ENCODE peak calls at places on chromosomes 4 and X, in eight cellular contexts. K is fibroblast of lung, N is neural progenitor cell, G is kidney, O is GM23248, H is mammary epithelial cell, A is mesenchymal stem cell, C is PC-3. X is an unnamed sample.

GRCh38 chr4:2280531-2281300 is 18.8 kb upstream of the MXD4 start:
- DNase-seq in K (no peak), N (no peak), G (peak; percentile 37), O (no peak), H (no peak), A (no peak), C (no peak), X (no peak)

GRCh38 chr4:139619644-139620043 is 46.0 kb upstream of the MGST2 start:
- DNase-seq in K (peak; percentile 16), N (peak; percentile 46), G (no peak), O (peak; percentile 70), H (peak; percentile 30), A (peak; percentile 45), C (peak; percentile 64), X (no peak)

GRCh38 chr4:27791640-27792039 is 931.0 kb downstream of the STIM2 start:
- DNase-seq in K (peak; percentile 61), N (no peak), G (no peak), O (peak; percentile 4), H (peak; percentile 48), A (peak; percentile 57), C (peak; percentile 80), X (no peak)

GRCh38 chr4:3313139-3313538 is 20.3 kb downstream of the RGS12 start:
- DNase-seq in K (no peak), N (no peak), G (peak; percentile 23), O (no peak), H (no peak), A (no peak), C (no peak), X (no peak)

GRCh38 chr4:47839259-47839658 is 1.4 kb upstream of the CORIN start:
- DNase-seq in K (peak; percentile 12), N (no peak), G (no peak), O (peak; percentile 46), H (peak; percentile 20), A (peak; percentile 49), C (no peak), X (no peak)

GRCh38 chr4:166121897-166122296 is 248.9 kb downstream of the TLL1 start:
- DNase-seq in K (no peak), N (no peak), G (no peak), O (no peak), H (no peak), A (no peak), C (no peak), X (no peak)

GRCh38 chr4:171891038-171891437 is 77.8 kb downstream of the GALNTL6 start:
- DNase-seq in K (no peak), N (no peak), G (no peak), O (no peak), H (no peak), A (no peak), C (no peak), X (no peak)

GRCh38 chrX:22922961-22923360 is 76.8 kb upstream of the DDX53 start:
- DNase-seq in K (peak; percentile 69), N (no peak), G (no peak), O (peak; percentile 66), H (peak; percentile 37), A (peak; percentile 47), C (peak; percentile 10), X (no peak)

GRCh38 chr4:7964890-7965662 is 25.4 kb upstream of the AFAP1 start:
- DNase-seq in K (peak; percentile 64), N (no peak), G (no peak), O (peak; percentile 73), H (peak; percentile 36), A (peak; percentile 57), C (peak; percentile 44), X (no peak)

GRCh38 chr4:109164011-109164410 is 138.4 kb downstream of the COL25A1 start:
- DNase-seq in K (peak; percentile 75), N (peak; percentile 76), G (no peak), O (peak; percentile 31), H (no peak), A (peak; percentile 31), C (no peak), X (no peak)

GRCh38 chr4:138535316-138535715 is 293.2 kb upstream of the SLC7A11 start:
- DNase-seq in K (peak; percentile 78), N (no peak), G (no peak), O (no peak), H (no peak), A (peak; percentile 41), C (no peak), X (no peak)

GRCh38 chrX:149522914-149523313 is 17.8 kb upstream of the IDS start:
- DNase-seq in K (no peak), N (no peak), G (no peak), O (no peak), H (no peak), A (no peak), C (no peak), X (no peak)

GRCh38 chrX:149531599-149531998 is 9.2 kb upstream of the EOLA1 start:
- DNase-seq in K (no peak), N (no peak), G (no peak), O (no peak), H (no peak), A (no peak), C (no peak), X (no peak)

GRCh38 chrX:149528381-149528780 is 12.4 kb upstream of the EOLA1 start:
- DNase-seq in K (no peak), N (no peak), G (no peak), O (no peak), H (no peak), A (no peak), C (no peak), X (no peak)

GRCh38 chrX:149527705-149528104 is 13.1 kb upstream of the EOLA1 start:
- DNase-seq in K (no peak), N (peak; percentile 11), G (no peak), O (peak; percentile 51), H (no peak), A (peak; percentile 52), C (peak; percentile 54), X (no peak)
- H3K9ac ChIP-seq in K (no peak overlapping the region), N (no peak overlapping the region), G (no peak overlapping the region), O (no peak overlapping the region), H (no peak overlapping the region), A (no peak overlapping the region), C (no peak overlapping the region), X (no peak overlapping the region)

DNA sequence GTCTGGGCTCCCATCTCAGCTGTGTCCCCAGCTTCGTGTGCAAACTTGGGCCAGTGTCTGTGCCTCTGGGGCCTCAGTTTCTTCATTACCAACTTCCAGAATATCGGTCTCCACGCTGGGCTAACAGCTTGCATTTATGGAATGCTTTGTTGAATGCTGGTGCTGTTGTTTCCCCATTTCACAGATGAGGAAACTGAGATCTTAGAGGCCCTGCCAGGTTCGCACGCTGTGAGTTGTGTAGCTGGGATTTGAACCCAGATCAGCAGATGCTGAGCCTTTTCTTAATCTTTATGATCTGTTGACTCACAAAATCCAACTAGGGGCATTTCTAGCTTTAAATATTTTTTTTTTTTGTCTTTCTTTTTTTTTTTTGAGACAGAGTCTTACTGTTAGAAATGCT is 101.5 kb upstream of the STX18 start:
- DNase-seq in K (no peak), N (no peak), G (no peak), O (no peak), H (no peak), A (no peak), C (no peak), X (no peak)
- H3K9ac ChIP-seq in K (no peak overlapping the region), N (no peak overlapping the region), G (no peak overlapping the region), O (no peak overlapping the region), H (no peak overlapping the region), A (no peak overlapping the region), C (no peak overlapping the region), X (no peak overlapping the region)

GRCh38 chr4:111718763-111719537 is 426.3 kb upstream of the FAM241A start:
- DNase-seq in K (no peak), N (peak; percentile 26), G (no peak), O (no peak), H (no peak), A (no peak), C (no peak), X (no peak)
- H3K9ac ChIP-seq in K (no peak overlapping the region), N (no peak overlapping the region), G (no peak overlapping the region), O (no peak overlapping the region), H (no peak overlapping the region), A (no peak overlapping the region), C (no peak overlapping the region), X (no peak overlapping the region)

GRCh38 chr4:15681067-15681371 is 608 bp upstream of the FAM200B start:
- DNase-seq in K (no peak), N (no peak), G (no peak), O (no peak), H (no peak), A (no peak), C (no peak), X (no peak)

GRCh38 chr4:15682340-15682725 is 706 bp downstream of the FAM200B start:
- DNase-seq in K (no peak), N (no peak), G (no peak), O (peak; percentile 45), H (peak; percentile 28), A (peak; percentile 33), C (no peak), X (no peak)

GRCh38 chr4:15681372-15682339 is at the start of gene FAM200B:
- DNase-seq in K (peak; percentile 97), N (peak; percentile 99), G (peak; percentile 99), O (peak; percentile 97), H (peak; percentile 100), A (peak; percentile 99), C (peak; percentile 99), X (peak; percentile 100)

GRCh38 chr4:15682790-15683495 is 1.3 kb downstream of the FAM200B start:
- DNase-seq in K (no peak), N (no peak), G (no peak), O (no peak), H (no peak), A (peak; percentile 37), C (no peak), X (no peak)

GRCh38 chr4:15684498-15684897 is 2.9 kb downstream of the FAM200B start:
- DNase-seq in K (no peak), N (peak; percentile 32), G (no peak), O (no peak), H (no peak), A (no peak), C (no peak), X (no peak)
- H3K9ac ChIP-seq in K (no peak overlapping the region), N (no peak overlapping the region), G (no peak overlapping the region), O (no peak overlapping the region), H (no peak overlapping the region), A (no peak overlapping the region), C (no peak overlapping the region), X (no peak overlapping the region)

GRCh38 chr4:73448448-73449203 is 12.6 kb downstream of the AFP start:
- DNase-seq in K (no peak), N (no peak), G (no peak), O (no peak), H (no peak), A (no peak), C (no peak), X (no peak)

GRCh38 chr4:73451978-73452747 is 16.1 kb downstream of the AFP start:
- DNase-seq in K (peak; percentile 15), N (no peak), G (no peak), O (peak; percentile 42), H (no peak), A (no peak), C (no peak), X (no peak)

GRCh38 chr4:73452953-73453700 is 17.1 kb downstream of the AFP start:
- DNase-seq in K (peak; percentile 56), N (peak; percentile 41), G (no peak), O (no peak), H (no peak), A (no peak), C (no peak), X (peak; percentile 51)

GRCh38 chr4:73451404-73451803 is 15.4 kb downstream of the AFP start:
- DNase-seq in K (peak; percentile 84), N (peak; percentile 33), G (no peak), O (peak; percentile 58), H (no peak), A (peak; percentile 29), C (no peak), X (no peak)

GRCh38 chr4:73450398-73451004 is 14.5 kb downstream of the AFP start:
- DNase-seq in K (peak; percentile 98), N (peak; percentile 25), G (peak; percentile 64), O (peak; percentile 95), H (peak; percentile 52), A (peak; percentile 64), C (peak; percentile 77), X (no peak)
- H3K9ac ChIP-seq in K (no peak overlapping the region), N (no peak overlapping the region), G (no peak overlapping the region), O (peak overlapping the region; percentile 61), H (no peak overlapping the region), A (peak overlapping the region; percentile 83), C (no peak overlapping the region), X (no peak overlapping the region)

X was measured in colonic mucosa.